ENCODE peak calls at places on chromosomes 16 and 17, in ten cellular contexts. X, P, V, H, I, K, W, U, E and B are unnamed samples.

GRCh38 chr17:17151055-17151454 is 55.1 kb downstream of the PLD6 start:
- DNase-seq in X (no peak), P (no peak), V (no peak), H (no peak), I (no peak), K (no peak), W (no peak), U (peak; percentile 50), E (peak; percentile 77), B (no peak)

GRCh38 chr17:74042744-74043486 is 160.6 kb upstream of the RPL38 start:
- DNase-seq in X (no peak), P (peak; percentile 79), V (no peak), H (peak; percentile 82), I (no peak), K (peak; percentile 91), W (no peak), U (peak; percentile 20), E (peak; percentile 77), B (peak; percentile 19)

GRCh38 chr17:42354956-42355843 is 33.0 kb downstream of the STAT3 start:
- DNase-seq in X (no peak), P (no peak), V (no peak), H (no peak), I (no peak), K (no peak), W (no peak), U (no peak), E (no peak), B (no peak)

GRCh38 chr16:25481636-25482035 is 210.1 kb upstream of the HS3ST4 start:
- DNase-seq in X (no peak), P (no peak), V (peak; percentile 26), H (no peak), I (no peak), K (no peak), W (no peak), U (no peak), E (no peak), B (no peak)

GRCh38 chr17:13520899-13521572 is 80.7 kb downstream of the HS3ST3A1 start:
- DNase-seq in X (no peak), P (no peak), V (no peak), H (no peak), I (no peak), K (no peak), W (no peak), U (no peak), E (peak; percentile 40), B (no peak)

GRCh38 chr16:11038777-11039176 is 94.4 kb downstream of the CLEC16A start:
- DNase-seq in X (no peak), P (no peak), V (no peak), H (no peak), I (peak; percentile 24), K (no peak), W (no peak), U (no peak), E (no peak), B (no peak)

GRCh38 chr16:12147681-12148479 is 171.3 kb downstream of the SNX29 start:
- DNase-seq in X (no peak), P (no peak), V (peak; percentile 82), H (no peak), I (no peak), K (no peak), W (peak; percentile 25), U (no peak), E (no peak), B (no peak)

GRCh38 chr16:54097774-54098173 is 188.8 kb downstream of the IRX3 start:
- DNase-seq in X (no peak), P (no peak), V (no peak), H (no peak), I (no peak), K (no peak), W (no peak), U (no peak), E (no peak), B (no peak)

GRCh38 chr17:38705803-38706624 is 941 bp downstream of the MLLT6 start:
- DNase-seq in X (no peak), P (peak; percentile 45), V (peak; percentile 80), H (no peak), I (peak; percentile 50), K (no peak), W (peak; percentile 83), U (no peak), E (no peak), B (no peak)

GRCh38 chr17:81702934-81703746 is at the start of gene MRPL12:
- DNase-seq in X (peak; percentile 93), P (peak; percentile 87), V (peak; percentile 98), H (peak; percentile 96), I (peak; percentile 94), K (peak; percentile 90), W (peak; percentile 93), U (peak; percentile 77), E (peak; percentile 81), B (peak; percentile 61)
- TF ChIP-seq CTCF in X (no peak), P (peak; percentile 38), V (no peak), H (peak; percentile 42), I (peak; percentile 40), K (no peak), W (peak; percentile 43), U (no peak), E (peak; percentile 36), B (peak; percentile 4)

GRCh38 chr16:57668259-57668563 is at the start of gene ADGRG3:
- DNase-seq in X (no peak), P (no peak), V (no peak), H (no peak), I (no peak), K (no peak), W (no peak), U (no peak), E (no peak), B (no peak)
- H3K4me3 ChIP-seq in X (peak within 1 kb of the TSS; percentile 14), P (peak within 1 kb of the TSS; percentile 2), V (no peak within 1 kb of the TSS), H (no peak within 1 kb of the TSS), I (no peak within 1 kb of the TSS), K (no peak within 1 kb of the TSS), W (no peak within 1 kb of the TSS), U (no peak within 1 kb of the TSS), E (no peak within 1 kb of the TSS), B (no peak within 1 kb of the TSS)

GRCh38 chr17:28425206-28425605 is 19.2 kb upstream of the SLC46A1 start:
- DNase-seq in X (no peak), P (no peak), V (no peak), H (no peak), I (no peak), K (no peak), W (no peak), U (no peak), E (no peak), B (no peak)

GRCh38 chr17:28421775-28422305 is 15.8 kb upstream of the SLC46A1 start:
- DNase-seq in X (no peak), P (no peak), V (no peak), H (no peak), I (no peak), K (no peak), W (no peak), U (no peak), E (no peak), B (no peak)

GRCh38 chr17:28427372-28427771 is 21.4 kb upstream of the SLC46A1 start:
- DNase-seq in X (no peak), P (no peak), V (no peak), H (no peak), I (no peak), K (no peak), W (no peak), U (peak; percentile 43), E (no peak), B (no peak)

DNA sequence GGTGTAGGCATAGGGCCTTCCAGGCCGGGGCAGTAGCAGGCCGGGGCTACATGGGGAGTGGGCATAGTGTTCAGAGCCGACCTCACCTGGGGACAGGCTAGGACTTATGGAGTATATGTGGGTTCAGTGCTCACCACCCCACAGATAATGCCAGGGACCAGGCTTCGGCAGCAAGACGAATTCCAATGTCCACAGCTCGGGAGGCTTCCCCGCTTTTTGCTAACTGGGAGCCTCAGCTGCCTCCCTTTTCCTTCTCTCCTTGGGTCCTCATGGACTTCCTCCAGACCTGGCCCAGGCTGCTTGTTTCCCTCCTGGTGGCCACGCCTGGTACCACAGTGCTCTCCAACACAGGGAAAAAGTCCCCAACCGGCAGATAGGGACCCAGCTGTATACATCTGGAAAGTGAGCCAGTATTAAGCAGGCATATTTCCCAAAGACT is 20.1 kb upstream of the SLC46A1 start:
- DNase-seq in X (no peak), P (no peak), V (peak; percentile 84), H (no peak), I (peak; percentile 27), K (no peak), W (no peak), U (no peak), E (no peak), B (no peak)
- TF ChIP-seq CTCF in X (peak; percentile 4), P (no peak), V (peak; percentile 66), H (no peak), I (peak; percentile 25), K (no peak), W (no peak), U (peak; percentile 54), E (peak; percentile 67), B (peak; percentile 18)

GRCh38 chr17:63487014-63487339 is 10.1 kb downstream of the ACE start:
- DNase-seq in X (no peak), P (no peak), V (no peak), H (no peak), I (no peak), K (no peak), W (no peak), U (no peak), E (no peak), B (no peak)

GRCh38 chr17:63483655-63484575 is 7.1 kb downstream of the ACE start:
- DNase-seq in X (no peak), P (no peak), V (no peak), H (no peak), I (no peak), K (no peak), W (no peak), U (no peak), E (no peak), B (no peak)

GRCh38 chr17:63488851-63489250 is 12.0 kb downstream of the ACE start:
- DNase-seq in X (no peak), P (no peak), V (no peak), H (no peak), I (no peak), K (no peak), W (no peak), U (no peak), E (no peak), B (no peak)

GRCh38 chr17:63489291-63489690 is 12.4 kb downstream of the ACE start:
- DNase-seq in X (no peak), P (no peak), V (no peak), H (no peak), I (no peak), K (no peak), W (no peak), U (no peak), E (no peak), B (no peak)

DNA sequence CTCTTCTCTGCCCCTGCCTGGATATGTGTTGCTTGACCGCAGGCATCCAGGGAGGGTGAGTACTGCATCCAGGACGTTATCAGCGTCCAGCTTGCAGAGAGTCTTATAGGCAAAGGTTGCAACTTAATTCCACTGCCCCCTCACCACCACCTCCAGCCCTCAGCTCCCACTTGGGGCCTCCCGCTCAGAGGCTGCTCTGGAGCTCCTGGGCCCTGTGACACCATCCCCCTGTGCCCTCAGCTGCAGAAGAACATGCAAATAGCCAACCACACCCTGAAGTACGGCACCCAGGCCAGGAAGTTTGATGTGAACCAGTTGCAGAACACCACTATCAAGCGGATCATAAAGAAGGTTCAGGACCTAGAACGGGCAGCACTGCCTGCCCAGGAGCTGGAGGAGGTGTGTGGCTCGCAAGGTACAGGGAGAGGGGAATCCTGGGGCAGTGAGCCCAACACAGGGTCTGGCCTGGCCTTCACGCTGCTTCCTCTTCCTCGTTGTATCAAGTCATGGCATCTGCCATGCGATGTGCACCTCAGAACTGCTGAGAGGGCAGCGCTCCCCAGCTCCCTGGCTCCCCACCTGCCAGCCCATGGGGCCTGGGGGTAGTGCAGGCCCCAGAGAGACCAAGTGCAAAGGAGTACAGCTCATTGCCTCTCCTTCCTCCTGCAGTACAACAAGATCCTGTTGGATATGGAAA is 9.6 kb downstream of the ACE start:
- DNase-seq in X (no peak), P (no peak), V (no peak), H (no peak), I (no peak), K (no peak), W (no peak), U (no peak), E (no peak), B (no peak)
- H3K4me3 ChIP-seq in X (no peak overlapping the region), P (no peak overlapping the region), V (no peak overlapping the region), H (no peak overlapping the region), I (no peak overlapping the region), K (no peak overlapping the region), W (no peak overlapping the region), U (no peak overlapping the region), E (no peak overlapping the region), B (no peak overlapping the region)